ENCODE peak calls at places on chromosomes 2 and 18, in eight cellular contexts. O, L, E, M, T, V, N and X are unnamed samples.

GRCh38 chr2:205964111-205964761 is 121.7 kb downstream of the INO80D start:
- DNase-seq in O (peak), L (no peak), E (no peak), M (no peak), T (no peak), V (no peak), N (no peak), X (no peak)

GRCh38 chr2:6780765-6781274 is 84.9 kb downstream of the CMPK2 start:
- DNase-seq in O (no peak), L (no peak), E (peak), M (peak), T (peak), V (no peak), N (no peak), X (no peak)

GRCh38 chr18:58044370-58045264 is 591 bp downstream of the NEDD4L start:
- DNase-seq in O (no peak), L (no peak), E (peak), M (no peak), T (peak), V (peak), N (no peak), X (peak)

GRCh38 chr2:80102026-80102425 is 202.5 kb downstream of the LRRTM1 start:
- DNase-seq in O (no peak), L (no peak), E (no peak), M (no peak), T (no peak), V (no peak), N (peak), X (no peak)

GRCh38 chr2:62292190-62292589 is 96.3 kb downstream of the B3GNT2 start:
- DNase-seq in O (peak), L (no peak), E (no peak), M (no peak), T (no peak), V (no peak), N (no peak), X (no peak)

GRCh38 chr18:9340472-9340871 is 5.9 kb downstream of the TWSG1 start:
- DNase-seq in O (no peak), L (no peak), E (no peak), M (no peak), T (no peak), V (no peak), N (no peak), X (no peak)

GRCh38 chr2:233288663-233289062 is 19.0 kb upstream of the SAG start:
- DNase-seq in O (no peak), L (no peak), E (no peak), M (no peak), T (no peak), V (no peak), N (no peak), X (no peak)

GRCh38 chr2:99636432-99637034 is 146.7 kb upstream of the REV1 start:
- DNase-seq in O (no peak), L (no peak), E (peak), M (no peak), T (no peak), V (no peak), N (no peak), X (no peak)

GRCh38 chr2:223082701-223083100 is 30.7 kb downstream of the KCNE4 start:
- DNase-seq in O (no peak), L (no peak), E (no peak), M (no peak), T (no peak), V (no peak), N (no peak), X (no peak)

GRCh38 chr2:43210467-43211303 is 15.7 kb downstream of the ZFP36L2 start:
- DNase-seq in O (peak), L (no peak), E (no peak), M (no peak), T (peak), V (peak), N (no peak), X (no peak)
- TF ChIP-seq POLR2AphosphoS5 in O (no peak), L (no peak), E (no peak), M (no peak), T (peak), V (no peak), N (no peak), X (no peak)

GRCh38 chr2:69181806-69182427 is 168.9 kb downstream of the ANTXR1 start:
- DNase-seq in O (no peak), L (no peak), E (no peak), M (no peak), T (no peak), V (peak), N (no peak), X (no peak)
- TF ChIP-seq REST in O (no peak), L (no peak), E (no peak), M (no peak), T (no peak), V (no peak), N (no peak), X (no peak)

GRCh38 chr2:60453896-60454295 is 99.6 kb downstream of the BCL11A start:
- DNase-seq in O (peak), L (no peak), E (no peak), M (no peak), T (no peak), V (no peak), N (no peak), X (no peak)

GRCh38 chr2:60447943-60448342 is 105.5 kb downstream of the BCL11A start:
- DNase-seq in O (no peak), L (no peak), E (no peak), M (no peak), T (no peak), V (no peak), N (no peak), X (no peak)

GRCh38 chr2:60450488-60450887 is 103.0 kb downstream of the BCL11A start:
- DNase-seq in O (no peak), L (no peak), E (no peak), M (no peak), T (no peak), V (no peak), N (no peak), X (no peak)

GRCh38 chr2:60456115-60456770 is 97.2 kb downstream of the BCL11A start:
- DNase-seq in O (peak), L (no peak), E (no peak), M (no peak), T (no peak), V (no peak), N (no peak), X (peak)

DNA sequence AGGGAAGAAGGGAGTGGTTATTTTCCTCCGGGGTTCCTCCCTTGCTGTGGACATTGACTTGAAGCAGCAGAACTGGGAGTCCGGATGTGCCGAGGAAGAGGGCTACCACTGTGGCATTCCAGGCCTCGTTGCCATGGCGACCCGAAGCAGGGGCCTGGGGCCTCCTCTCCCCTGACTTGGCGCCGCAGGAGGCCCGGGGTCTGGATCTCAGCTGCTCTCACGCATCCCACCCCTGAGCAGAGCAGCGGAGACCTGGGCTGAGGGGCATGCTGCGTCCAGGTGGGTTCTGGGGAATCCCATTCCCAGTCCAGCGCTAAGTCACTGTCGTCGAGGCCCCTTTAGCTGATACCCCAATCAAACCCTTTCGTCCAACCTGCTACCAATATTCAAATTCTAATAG is 100.2 kb downstream of the BCL11A start:
- DNase-seq in O (no peak), L (no peak), E (peak), M (no peak), T (no peak), V (no peak), N (no peak), X (peak)
- TF ChIP-seq POLR2AphosphoS5 in O (no peak), L (no peak), E (no peak), M (no peak), T (no peak), V (no peak), N (no peak), X (peak)

DNA sequence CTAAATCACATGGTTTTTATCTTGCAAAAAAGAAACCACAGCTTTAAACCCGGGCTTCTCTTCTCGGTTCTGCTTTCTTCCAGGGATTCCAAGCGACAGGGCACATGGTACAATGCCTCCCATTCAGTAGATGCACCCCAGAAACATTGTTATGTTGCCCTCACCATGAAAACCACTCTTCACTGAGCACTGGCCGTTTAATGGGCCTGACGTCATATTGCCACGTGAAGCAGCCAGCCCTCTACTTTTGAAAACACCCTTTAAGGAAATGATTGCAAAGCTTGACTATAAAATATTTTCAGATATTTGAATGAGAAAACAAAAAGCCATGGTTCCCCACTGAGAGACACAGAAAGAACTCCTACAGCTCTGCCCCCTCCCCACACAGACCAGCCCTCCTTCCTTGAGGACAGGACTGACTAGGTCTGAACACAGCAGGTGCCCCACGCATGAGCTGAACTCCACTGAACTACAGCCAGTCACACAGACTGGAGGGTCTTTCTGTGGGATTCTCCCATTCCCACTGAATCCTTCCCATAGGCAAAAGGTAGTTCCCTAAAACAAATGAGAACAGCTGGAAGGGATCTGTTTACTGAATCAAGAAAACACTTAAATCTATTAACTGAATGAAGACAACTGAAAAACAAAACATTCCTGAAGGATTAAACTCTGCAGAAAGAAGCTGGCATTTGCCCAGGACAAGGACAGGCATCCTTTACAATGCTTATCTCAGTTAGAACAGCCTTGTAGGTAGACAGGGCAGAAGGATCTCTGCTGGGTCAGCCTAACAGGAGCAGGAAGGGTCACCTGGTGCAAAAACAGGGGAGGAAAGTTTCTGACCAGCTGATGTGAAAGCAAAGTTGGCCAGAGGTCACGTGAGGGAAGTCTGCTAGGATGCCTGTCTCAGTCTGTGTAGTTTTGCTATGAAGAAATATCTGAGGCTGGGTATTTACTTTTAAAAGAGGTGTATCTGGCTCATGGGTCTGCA is 348.9 kb downstream of the ANAPC1 start:
- DNase-seq in O (peak), L (no peak), E (no peak), M (no peak), T (no peak), V (no peak), N (no peak), X (peak)
- TF ChIP-seq REST in O (no peak), L (no peak), E (no peak), M (no peak), T (no peak), V (no peak), N (no peak), X (no peak)

GRCh38 chr2:73947412-73948018 is 20.8 kb downstream of the DGUOK start:
- DNase-seq in O (no peak), L (no peak), E (no peak), M (no peak), T (no peak), V (no peak), N (no peak), X (no peak)

GRCh38 chr2:73949802-73950201 is 23.1 kb downstream of the DGUOK start:
- DNase-seq in O (no peak), L (no peak), E (no peak), M (no peak), T (no peak), V (no peak), N (no peak), X (no peak)

GRCh38 chr2:73956211-73956865 is 28.4 kb upstream of the TET3 start:
- DNase-seq in O (no peak), L (no peak), E (no peak), M (no peak), T (no peak), V (no peak), N (no peak), X (no peak)

DNA sequence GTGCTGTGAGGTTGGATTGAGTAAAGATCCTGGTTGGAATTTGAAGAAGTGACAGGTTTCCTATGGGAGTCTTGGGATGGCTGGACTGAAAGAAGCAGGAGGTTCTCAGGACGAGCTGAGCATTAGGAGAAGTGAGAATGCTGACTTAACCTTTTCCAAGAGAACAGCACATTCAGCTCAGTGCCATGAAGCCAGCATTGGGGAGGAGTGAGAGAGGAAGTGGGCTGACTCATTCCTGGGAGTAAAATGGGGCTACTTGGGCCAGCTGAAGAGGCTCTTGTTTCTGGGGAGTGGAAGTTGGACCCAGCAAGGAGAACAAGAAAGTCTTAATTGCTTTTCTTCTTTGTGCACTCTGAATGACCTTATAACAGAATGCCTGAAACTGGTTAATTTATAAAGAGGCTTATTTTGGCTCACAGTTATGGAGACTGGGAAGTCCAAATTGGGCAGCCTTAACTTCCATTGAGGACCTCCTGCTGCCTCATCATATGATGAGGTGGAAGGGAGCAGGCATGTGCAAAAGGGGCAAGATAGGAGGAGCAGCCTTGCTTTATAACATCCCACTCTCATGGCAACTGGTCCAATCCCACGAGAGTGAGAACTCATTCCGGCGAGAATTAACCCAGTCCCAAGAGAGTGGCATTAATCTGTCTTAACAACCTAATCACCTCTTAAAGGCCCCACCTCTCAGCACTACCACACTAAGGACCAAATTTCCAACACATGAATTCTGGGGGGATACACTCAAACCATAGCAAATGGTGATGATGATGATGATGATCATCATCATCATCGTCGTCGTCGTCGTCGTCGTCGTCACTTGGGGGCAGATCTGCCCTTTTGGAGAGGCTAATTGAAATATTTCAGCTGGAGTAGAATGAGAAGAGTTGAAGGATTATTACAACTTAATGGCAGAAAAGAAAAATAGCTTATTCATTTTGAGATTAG is 26.1 kb downstream of the DGUOK start:
- DNase-seq in O (no peak), L (no peak), E (no peak), M (no peak), T (no peak), V (no peak), N (no peak), X (no peak)
- TF ChIP-seq POLR2AphosphoS5 in O (no peak), L (no peak), E (no peak), M (no peak), T (no peak), V (no peak), N (no peak), X (no peak)

DNA sequence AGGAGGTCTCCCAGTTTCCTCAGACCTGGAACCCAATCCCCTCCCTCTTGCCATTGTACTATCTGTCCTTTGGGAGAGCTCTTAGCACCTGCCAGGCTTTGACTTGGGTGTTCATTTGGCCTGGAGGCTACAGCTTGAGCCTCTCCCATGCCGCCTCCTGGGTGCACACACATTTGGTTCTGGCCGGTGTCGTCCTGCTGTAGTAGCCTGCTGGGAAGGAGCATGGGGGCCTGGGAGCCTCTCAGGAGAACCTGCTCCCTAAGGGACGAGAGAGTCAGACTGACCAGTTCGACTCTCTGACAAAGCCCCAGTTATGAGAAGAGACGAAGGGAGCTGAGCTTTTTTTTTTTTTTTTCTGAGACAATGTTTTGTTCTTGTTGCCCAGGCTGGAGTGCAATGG is 7.4 kb upstream of the SFTPB start:
- DNase-seq in O (no peak), L (no peak), E (no peak), M (no peak), T (no peak), V (no peak), N (no peak), X (no peak)
- TF ChIP-seq REST in O (no peak), L (no peak), E (no peak), M (no peak), T (no peak), V (no peak), N (no peak), X (no peak)

DNA sequence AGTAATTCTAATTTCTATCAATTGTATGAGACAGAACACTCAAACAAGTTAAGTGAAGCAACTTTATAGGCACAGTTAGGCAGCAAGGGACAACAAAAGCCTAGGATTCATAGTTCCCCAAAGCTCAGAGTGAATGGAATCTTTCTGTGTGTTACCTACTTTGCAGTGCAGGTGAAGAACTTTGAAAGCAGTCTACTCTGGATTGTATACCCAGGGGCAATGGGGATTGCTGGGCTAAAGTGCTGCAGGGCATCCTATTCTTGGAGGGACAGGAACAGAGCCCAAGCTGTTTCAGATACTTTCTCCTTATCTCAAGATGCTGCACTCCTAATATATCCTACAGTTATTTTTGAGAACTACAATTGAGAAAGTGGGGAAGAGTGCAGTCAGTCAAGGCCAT is 207.6 kb downstream of the PLCL1 start:
- DNase-seq in O (no peak), L (no peak), E (no peak), M (no peak), T (no peak), V (no peak), N (no peak), X (no peak)
- TF ChIP-seq POLR2AphosphoS5 in O (no peak), L (no peak), E (no peak), M (no peak), T (no peak), V (no peak), N (no peak), X (no peak)

GRCh38 chr2:101735166-101735533 is 37.6 kb downstream of the MAP4K4 start:
- DNase-seq in O (no peak), L (no peak), E (no peak), M (no peak), T (no peak), V (no peak), N (no peak), X (no peak)

GRCh38 chr2:101737478-101738240 is 40.2 kb downstream of the MAP4K4 start:
- DNase-seq in O (no peak), L (no peak), E (no peak), M (no peak), T (no peak), V (no peak), N (no peak), X (no peak)

GRCh38 chr2:101738649-101739048 is 41.1 kb downstream of the MAP4K4 start:
- DNase-seq in O (no peak), L (no peak), E (no peak), M (no peak), T (no peak), V (no peak), N (no peak), X (no peak)

GRCh38 chr2:101736233-101736632 is 38.7 kb downstream of the MAP4K4 start:
- DNase-seq in O (no peak), L (no peak), E (no peak), M (no peak), T (no peak), V (no peak), N (no peak), X (no peak)

DNA sequence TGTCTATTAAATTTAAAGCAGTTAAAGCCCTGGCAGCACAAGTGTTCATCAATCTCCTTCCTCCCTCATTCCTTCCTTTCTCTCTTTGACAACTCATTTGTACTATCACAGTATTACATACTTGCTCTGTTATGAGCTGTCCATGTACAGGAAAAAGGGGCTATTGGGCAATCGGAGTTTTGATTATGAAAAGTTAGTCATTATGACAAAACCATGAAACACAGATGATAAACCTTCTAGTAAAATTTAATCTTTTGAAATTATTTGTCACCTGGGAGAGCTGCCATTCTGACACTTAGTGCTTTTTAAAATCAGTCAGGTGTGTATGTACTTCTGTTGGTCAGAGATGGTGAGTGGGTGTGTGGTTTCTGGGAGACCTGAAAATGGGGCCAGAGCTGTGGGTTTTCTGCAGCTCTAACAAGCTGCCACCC is 39.4 kb downstream of the MAP4K4 start:
- DNase-seq in O (no peak), L (no peak), E (no peak), M (no peak), T (peak), V (no peak), N (no peak), X (no peak)
- TF ChIP-seq REST in O (no peak), L (no peak), E (no peak), M (no peak), T (no peak), V (no peak), N (no peak), X (no peak)